ENCODE peak calls at places on chromosomes 12 and 14, in five cellular contexts. O, S, I, V and B are unnamed samples.

GRCh38 chr12:90510948-90511347 is 444.0 kb downstream of the CCER1 start:
- DNase-seq in O (no peak), S (peak), V (no peak), I (peak), B (no peak)

GRCh38 chr12:111846016-111846415 is 4.0 kb downstream of the MAPKAPK5 start:
- DNase-seq in O (no peak), I (peak), V (no peak), S (no peak), B (no peak)

GRCh38 chr14:21300892-21301291 is 21.0 kb downstream of the RPGRIP1 start:
- DNase-seq in I (peak), S (no peak), O (peak), V (peak), B (peak)

GRCh38 chr12:57111046-57111698 is at the start of gene STAT6:
- DNase-seq in O (peak), I (peak), S (peak), V (no peak), B (peak)

GRCh38 chr14:55329999-55330710 is 58.9 kb downstream of the FBXO34 start:
- DNase-seq in V (no peak), I (peak), S (no peak), O (no peak), B (no peak)

GRCh38 chr12:1329784-1330474 is 264.5 kb downstream of the FBXL14 start:
- DNase-seq in O (no peak), I (no peak), S (no peak), V (no peak), B (no peak)

GRCh38 chr12:19129486-19130223 is at the start of gene PLEKHA5:
- DNase-seq in S (no peak), I (peak), O (peak), V (peak), B (peak)

GRCh38 chr12:57012600-57013465 is 3.5 kb downstream of the TAC3 start:
- DNase-seq in I (no peak), O (no peak), V (no peak), S (no peak), B (no peak)

GRCh38 chr12:10033783-10034381 is 3.4 kb downstream of the CLEC9A start:
- DNase-seq in I (peak), V (no peak), S (no peak), O (no peak), B (no peak)

GRCh38 chr12:108967869-108968540 is 52.9 kb downstream of the SVOP start:
- DNase-seq in V (peak), O (no peak), I (no peak), S (no peak), B (peak)

GRCh38 chr12:106039646-106040404 is 98.9 kb downstream of the NUAK1 start:
- DNase-seq in V (no peak), S (no peak), I (no peak), O (no peak), B (no peak)

GRCh38 chr12:6915023-6915788 is 826 bp downstream of the ENO2 start:
- DNase-seq in O (peak), I (peak), S (no peak), V (peak), B (no peak)

GRCh38 chr12:47328831-47329545 is 249.2 kb upstream of the AMIGO2 start:
- DNase-seq in S (peak), V (no peak), O (no peak), I (no peak), B (no peak)